ENCODE peak calls at places on chromosomes 11 and 22, in nine cellular contexts. A, L, T, R, E, K, I, F and N are unnamed samples.

GRCh38 chr11:86151188-86152005 is 82.5 kb upstream of the PICALM start:
- DNase-seq in F (no peak), R (no peak), E (no peak), K (peak), L (peak), A (peak), I (peak), T (no peak), N (no peak)

GRCh38 chr11:32426819-32427615 is 8.3 kb downstream of the WT1 start:
- DNase-seq in E (no peak), R (no peak), T (no peak), A (no peak), K (no peak), L (no peak), I (no peak), F (no peak), N (no peak)

GRCh38 chr11:130178441-130178971 is 18.9 kb downstream of the ST14 start:
- DNase-seq in R (no peak), I (no peak), T (no peak), A (no peak), F (no peak), K (no peak), L (no peak), E (no peak), N (no peak)

GRCh38 chr11:894575-895201 is 15.9 kb downstream of the CHID1 start:
- DNase-seq in R (no peak), K (no peak), F (no peak), E (no peak), L (no peak), T (no peak), A (no peak), I (no peak), N (no peak)

GRCh38 chr11:1297011-1297575 is 12.3 kb downstream of the TOLLIP start:
- DNase-seq in R (no peak), A (no peak), E (no peak), F (no peak), L (no peak), I (no peak), T (no peak), K (peak), N (peak)

GRCh38 chr11:129999407-129999806 is 3.2 kb downstream of the PRDM10 start:
- DNase-seq in F (no peak), R (no peak), K (no peak), A (no peak), E (no peak), T (no peak), L (no peak), I (no peak), N (no peak)

GRCh38 chr22:37419916-37420655 is 7.2 kb downstream of the ELFN2 start:
- DNase-seq in A (peak), E (no peak), T (no peak), K (no peak), R (no peak), I (no peak), F (no peak), L (peak), N (no peak)

GRCh38 chr22:25002241-25002985 is 49.9 kb downstream of the KIAA1671 start:
- DNase-seq in L (no peak), F (no peak), K (no peak), T (no peak), A (no peak), R (no peak), I (no peak), E (no peak), N (no peak)

GRCh38 chr11:12043959-12044772 is 35.7 kb upstream of the DKK3 start:
- DNase-seq in A (peak), L (peak), K (peak), F (no peak), E (peak), T (peak), R (peak), I (peak), N (peak)

GRCh38 chr11:126997196-126997595 is 3.4 kb downstream of the KIRREL3 start:
- DNase-seq in A (no peak), L (no peak), R (no peak), E (no peak), I (no peak), K (no peak), T (no peak), F (no peak), N (no peak)

GRCh38 chr11:57777969-57778317 is 16.3 kb downstream of the CTNND1 start:
- DNase-seq in F (no peak), E (no peak), I (no peak), T (no peak), K (no peak), A (no peak), L (no peak), R (no peak), N (no peak)

GRCh38 chr11:119347242-119347641 is 737 bp upstream of the MFRP start:
- DNase-seq in K (no peak), F (no peak), I (no peak), T (no peak), R (no peak), E (no peak), L (no peak), A (no peak), N (no peak)

GRCh38 chr11:40647290-40647689 is 812.2 kb downstream of the LRRC4C start:
- DNase-seq in E (no peak), A (no peak), F (no peak), I (no peak), L (no peak), K (no peak), T (no peak), R (no peak), N (no peak)

GRCh38 chr22:21778705-21779363 is 43.2 kb upstream of the YPEL1 start:
- DNase-seq in E (no peak), R (no peak), I (no peak), L (peak), F (no peak), T (no peak), A (no peak), K (no peak), N (no peak)

GRCh38 chr11:117735350-117735977 is 61.6 kb downstream of the DSCAML1 start:
- DNase-seq in L (no peak), R (no peak), A (no peak), K (no peak), E (no peak), I (no peak), T (no peak), F (no peak), N (no peak)

GRCh38 chr22:22923930-22924329 is 36.3 kb downstream of the IGLL5 start:
- DNase-seq in T (no peak), L (no peak), R (no peak), I (no peak), A (no peak), K (no peak), E (no peak), F (no peak), N (no peak)

GRCh38 chr11:848380-848931 is 5.8 kb downstream of the TSPAN4 start:
- DNase-seq in F (no peak), T (no peak), L (peak), I (no peak), A (peak), K (no peak), R (no peak), E (peak), N (no peak)

GRCh38 chr11:39443424-39444022 is 2015.9 kb downstream of the LRRC4C start:
- DNase-seq in R (no peak), K (no peak), I (no peak), F (no peak), A (no peak), L (no peak), E (no peak), T (no peak), N (no peak)

GRCh38 chr11:44785856-44786606 is 59.3 kb downstream of the TSPAN18 start:
- DNase-seq in E (peak), L (no peak), I (no peak), T (no peak), K (no peak), R (no peak), F (no peak), A (peak), N (no peak)

GRCh38 chr11:84857746-84858145 is 769.4 kb downstream of the DLG2 start:
- DNase-seq in L (no peak), R (no peak), K (no peak), F (no peak), E (no peak), T (no peak), I (no peak), A (no peak), N (no peak)

GRCh38 chr22:38423512-38424503 is 31.2 kb downstream of the KCNJ4 start:
- DNase-seq in T (no peak), L (no peak), K (no peak), F (no peak), E (no peak), I (no peak), A (peak), R (no peak), N (no peak)

GRCh38 chr22:42662114-42663021 is 13.2 kb upstream of the CYB5R3 start:
- DNase-seq in A (peak), T (peak), K (peak), F (no peak), E (peak), I (peak), L (peak), R (peak), N (peak)

GRCh38 chr22:46066691-46067090 is 83.6 kb upstream of the PPARA start:
- DNase-seq in R (peak), E (no peak), A (no peak), K (peak), I (no peak), L (no peak), F (no peak), T (peak), N (peak)

GRCh38 chr11:132942611-132943324 is 589.5 kb downstream of the OPCML start:
- DNase-seq in L (peak), A (no peak), T (no peak), I (no peak), R (no peak), E (no peak), F (no peak), K (no peak), N (no peak)

GRCh38 chr11:61793829-61794204 is 1.1 kb downstream of the FEN1 start:
- DNase-seq in E (no peak), I (no peak), L (no peak), A (no peak), K (no peak), F (no peak), T (no peak), R (no peak), N (no peak)

GRCh38 chr22:28989035-28989464 is 72.6 kb downstream of the C22orf31 start:
- DNase-seq in R (no peak), F (peak), E (no peak), T (no peak), L (no peak), K (no peak), I (no peak), A (no peak), N (no peak)

GRCh38 chr11:27209562-27210005 is 153.4 kb downstream of the CCDC34 start:
- DNase-seq in L (peak), I (no peak), F (no peak), A (peak), R (peak), E (no peak), K (no peak), T (no peak), N (no peak)

GRCh38 chr11:64998141-64998540 is 1.4 kb upstream of the BATF2 start:
- DNase-seq in R (no peak), A (no peak), E (no peak), K (no peak), L (no peak), I (no peak), T (no peak), F (no peak), N (no peak)

GRCh38 chr11:120563698-120564572 is 52.4 kb downstream of the GRIK4 start:
- DNase-seq in R (no peak), L (peak), A (no peak), I (peak), K (no peak), F (no peak), E (peak), T (no peak), N (no peak)

GRCh38 chr22:37659066-37659896 is 758 bp downstream of the PDXP start:
- DNase-seq in F (no peak), T (no peak), A (no peak), E (peak), I (no peak), R (no peak), L (no peak), K (peak), N (peak)

GRCh38 chr11:59201376-59201775 is 11.4 kb downstream of the MPEG1 start:
- DNase-seq in T (no peak), K (no peak), R (no peak), F (no peak), E (no peak), A (no peak), L (no peak), I (no peak), N (no peak)

GRCh38 chr22:37431811-37432707 is 4.8 kb upstream of the ELFN2 start:
- DNase-seq in L (peak), A (peak), I (no peak), T (peak), R (peak), K (no peak), E (no peak), F (no peak), N (no peak)

GRCh38 chr11:125513705-125514265 is 17.7 kb upstream of the FEZ1 start:
- DNase-seq in E (no peak), A (no peak), I (no peak), L (no peak), K (no peak), T (peak), R (no peak), F (no peak), N (no peak)

GRCh38 chr11:72624496-72625201 is 49.6 kb downstream of the PDE2A start:
- DNase-seq in I (no peak), A (no peak), R (no peak), L (peak), E (no peak), K (no peak), T (no peak), F (no peak), N (no peak)

GRCh38 chr22:17117400-17117799 is 3.8 kb downstream of the TMEM121B start:
- DNase-seq in F (no peak), R (no peak), L (no peak), E (no peak), K (no peak), I (no peak), T (no peak), A (no peak), N (no peak)

GRCh38 chr22:45007946-45008852 is 1.6 kb downstream of the PHF21B start:
- DNase-seq in T (peak), E (no peak), I (no peak), F (no peak), R (no peak), L (peak), K (no peak), A (no peak), N (no peak)

GRCh38 chr22:43320943-43321900 is 21.9 kb downstream of the SCUBE1 start:
- DNase-seq in L (no peak), F (no peak), I (no peak), A (no peak), T (no peak), E (no peak), R (no peak), K (no peak), N (no peak)

GRCh38 chr11:34586655-34587281 is 34.1 kb upstream of the EHF start:
- DNase-seq in I (no peak), K (no peak), R (no peak), F (no peak), A (no peak), T (no peak), E (no peak), L (no peak), N (no peak)